ENCODE peak calls at places on chromosomes 5 and 9, in eight cellular contexts. One of them, this sample, is unnamed.

GRCh38 chr5:96517294-96517693 is 84.2 kb upstream of the PCSK1 start:
- DNase-seq in lower leg skin: no peak
- DNase-seq in SHP77: no peak
- DNase-seq in substantia nigra: no peak
- DNase-seq in renal cortical epithelial cell: peak
- DNase-seq in NAMALWA: no peak
- DNase-seq in heart right ventricle: no peak
- DNase-seq in GM23338: no peak
- DNase-seq in this sample: no peak

GRCh38 chr9:87599901-87600610 is 102.4 kb downstream of the DAPK1 start:
- DNase-seq in lower leg skin: no peak
- DNase-seq in SHP77: no peak
- DNase-seq in substantia nigra: no peak
- DNase-seq in renal cortical epithelial cell: peak
- DNase-seq in NAMALWA: no peak
- DNase-seq in heart right ventricle: peak
- DNase-seq in GM23338: no peak
- DNase-seq in this sample: no peak

GRCh38 chr9:136395345-136396218 is 4.4 kb downstream of the SNAPC4 start:
- DNase-seq in lower leg skin: no peak
- DNase-seq in SHP77: no peak
- DNase-seq in substantia nigra: no peak
- DNase-seq in renal cortical epithelial cell: no peak
- DNase-seq in NAMALWA: no peak
- DNase-seq in heart right ventricle: no peak
- DNase-seq in GM23338: no peak
- DNase-seq in this sample: no peak

GRCh38 chr5:135332519-135333150 is 66.4 kb downstream of the MACROH2A1 start:
- DNase-seq in lower leg skin: no peak
- DNase-seq in SHP77: peak
- DNase-seq in substantia nigra: no peak
- DNase-seq in renal cortical epithelial cell: peak
- DNase-seq in NAMALWA: peak
- DNase-seq in heart right ventricle: no peak
- DNase-seq in GM23338: peak
- DNase-seq in this sample: no peak

GRCh38 chr5:132487095-132487428 is 3.5 kb downstream of the IRF1 start:
- DNase-seq in lower leg skin: no peak
- DNase-seq in SHP77: no peak
- DNase-seq in substantia nigra: no peak
- DNase-seq in renal cortical epithelial cell: no peak
- DNase-seq in NAMALWA: no peak
- DNase-seq in heart right ventricle: no peak
- DNase-seq in GM23338: no peak
- DNase-seq in this sample: no peak

GRCh38 chr5:89255845-89256463 is 373.0 kb upstream of the MEF2C start:
- DNase-seq in lower leg skin: no peak
- DNase-seq in SHP77: no peak
- DNase-seq in substantia nigra: no peak
- DNase-seq in renal cortical epithelial cell: peak
- DNase-seq in NAMALWA: peak
- DNase-seq in heart right ventricle: no peak
- DNase-seq in GM23338: peak
- DNase-seq in this sample: no peak

GRCh38 chr5:76273491-76273890 is 129.6 kb upstream of the IQGAP2 start:
- DNase-seq in lower leg skin: no peak
- DNase-seq in SHP77: no peak
- DNase-seq in substantia nigra: no peak
- DNase-seq in renal cortical epithelial cell: no peak
- DNase-seq in NAMALWA: no peak
- DNase-seq in heart right ventricle: peak
- DNase-seq in GM23338: no peak
- DNase-seq in this sample: no peak

GRCh38 chr9:25724424-25724823 is 46.2 kb upstream of the TUSC1 start:
- DNase-seq in lower leg skin: no peak
- DNase-seq in SHP77: no peak
- DNase-seq in substantia nigra: no peak
- DNase-seq in renal cortical epithelial cell: peak
- DNase-seq in NAMALWA: no peak
- DNase-seq in heart right ventricle: no peak
- DNase-seq in GM23338: no peak
- DNase-seq in this sample: no peak

GRCh38 chr5:112933651-112934365 is 11.8 kb upstream of the REEP5 start:
- DNase-seq in lower leg skin: no peak
- DNase-seq in SHP77: no peak
- DNase-seq in substantia nigra: no peak
- DNase-seq in renal cortical epithelial cell: peak
- DNase-seq in NAMALWA: no peak
- DNase-seq in heart right ventricle: no peak
- DNase-seq in GM23338: no peak
- DNase-seq in this sample: no peak

GRCh38 chr5:73989956-73990355 is 364.0 kb downstream of the ARHGEF28 start:
- DNase-seq in lower leg skin: no peak
- DNase-seq in SHP77: no peak
- DNase-seq in substantia nigra: no peak
- DNase-seq in renal cortical epithelial cell: no peak
- DNase-seq in NAMALWA: no peak
- DNase-seq in heart right ventricle: no peak
- DNase-seq in GM23338: no peak
- DNase-seq in this sample: no peak

GRCh38 chr9:111991179-111991578 is 94.6 kb downstream of the UGCG start:
- DNase-seq in lower leg skin: no peak
- DNase-seq in SHP77: no peak
- DNase-seq in substantia nigra: no peak
- DNase-seq in renal cortical epithelial cell: no peak
- DNase-seq in NAMALWA: no peak
- DNase-seq in heart right ventricle: no peak
- DNase-seq in GM23338: no peak
- DNase-seq in this sample: no peak

GRCh38 chr5:170429014-170429413 is 39.8 kb upstream of the KCNMB1 start:
- DNase-seq in lower leg skin: no peak
- DNase-seq in SHP77: no peak
- DNase-seq in substantia nigra: no peak
- DNase-seq in renal cortical epithelial cell: peak
- DNase-seq in NAMALWA: peak
- DNase-seq in heart right ventricle: no peak
- DNase-seq in GM23338: peak
- DNase-seq in this sample: no peak

GRCh38 chr5:44320188-44320587 is 69.0 kb downstream of the FGF10 start:
- DNase-seq in lower leg skin: no peak
- DNase-seq in SHP77: no peak
- DNase-seq in substantia nigra: no peak
- DNase-seq in renal cortical epithelial cell: no peak
- DNase-seq in NAMALWA: no peak
- DNase-seq in heart right ventricle: no peak
- DNase-seq in GM23338: no peak
- DNase-seq in this sample: no peak

GRCh38 chr9:123419721-123420559 is 63.9 kb downstream of the CRB2 start:
- DNase-seq in lower leg skin: no peak
- DNase-seq in SHP77: no peak
- DNase-seq in substantia nigra: no peak
- DNase-seq in renal cortical epithelial cell: no peak
- DNase-seq in NAMALWA: no peak
- DNase-seq in heart right ventricle: no peak
- DNase-seq in GM23338: no peak
- DNase-seq in this sample: peak

GRCh38 chr5:868599-869135 is 17.9 kb upstream of the ZDHHC11 start:
- DNase-seq in lower leg skin: no peak
- DNase-seq in SHP77: no peak
- DNase-seq in substantia nigra: no peak
- DNase-seq in renal cortical epithelial cell: no peak
- DNase-seq in NAMALWA: no peak
- DNase-seq in heart right ventricle: no peak
- DNase-seq in GM23338: no peak
- DNase-seq in this sample: no peak

GRCh38 chr5:102483736-102484135 is 15.1 kb downstream of the SLCO6A1 start:
- DNase-seq in lower leg skin: no peak
- DNase-seq in SHP77: no peak
- DNase-seq in substantia nigra: no peak
- DNase-seq in renal cortical epithelial cell: peak
- DNase-seq in NAMALWA: no peak
- DNase-seq in heart right ventricle: no peak
- DNase-seq in GM23338: no peak
- DNase-seq in this sample: no peak

GRCh38 chr5:172444626-172445365 is 9.5 kb downstream of the SH3PXD2B start:
- DNase-seq in lower leg skin: no peak
- DNase-seq in SHP77: no peak
- DNase-seq in substantia nigra: no peak
- DNase-seq in renal cortical epithelial cell: no peak
- DNase-seq in NAMALWA: no peak
- DNase-seq in heart right ventricle: no peak
- DNase-seq in GM23338: no peak
- DNase-seq in this sample: no peak

GRCh38 chr5:1445313-1445894 is at the start of gene SLC6A3:
- DNase-seq in lower leg skin: no peak
- DNase-seq in SHP77: no peak
- DNase-seq in substantia nigra: no peak
- DNase-seq in renal cortical epithelial cell: no peak
- DNase-seq in NAMALWA: no peak
- DNase-seq in heart right ventricle: no peak
- DNase-seq in GM23338: peak
- DNase-seq in this sample: no peak

GRCh38 chr9:95246547-95246946 is 71.0 kb downstream of the FANCC start:
- DNase-seq in lower leg skin: no peak
- DNase-seq in SHP77: no peak
- DNase-seq in substantia nigra: no peak
- DNase-seq in renal cortical epithelial cell: no peak
- DNase-seq in NAMALWA: no peak
- DNase-seq in heart right ventricle: no peak
- DNase-seq in GM23338: no peak
- DNase-seq in this sample: no peak